ENCODE peak calls at places on chromosome 13, in eight cellular contexts. R is heart right ventricle, Z is A673, J is transverse colon, H is tibial artery, M is mucosa of descending colon, B is testis, Q is psoas muscle. X is an unnamed sample.

GRCh38 chr13:98141938-98142426 is 912 bp upstream of the FARP1 start:
- DNase-seq in R (peak; percentile 25), Z (no peak), J (peak; percentile 38), H (peak; percentile 22), M (peak; percentile 51), B (peak; percentile 37), Q (peak; percentile 59), X (peak; percentile 60)

GRCh38 chr13:101919541-101920306 is 467.2 kb downstream of the ITGBL1 start:
- DNase-seq in R (peak; percentile 24), Z (no peak), J (no peak), H (no peak), M (no peak), B (peak; percentile 38), Q (no peak), X (peak; percentile 24)

GRCh38 chr13:47256618-47257017 is 359.8 kb upstream of the HTR2A start:
- DNase-seq in R (no peak), Z (no peak), J (no peak), H (no peak), M (no peak), B (no peak), Q (no peak), X (no peak)

GRCh38 chr13:77509221-77509620 is 26.3 kb upstream of the SCEL start:
- DNase-seq in R (no peak), Z (peak; percentile 96), J (no peak), H (no peak), M (no peak), B (no peak), Q (no peak), X (no peak)

GRCh38 chr13:100392709-100393630 is 195.6 kb downstream of the GGACT start:
- DNase-seq in R (peak; percentile 71), Z (peak; percentile 97), J (peak; percentile 75), H (peak; percentile 86), M (no peak), B (peak; percentile 59), Q (peak; percentile 62), X (peak; percentile 90)

GRCh38 chr13:72194531-72194930 is 327.5 kb upstream of the DACH1 start:
- DNase-seq in R (no peak), Z (no peak), J (peak; percentile 74), H (no peak), M (peak; percentile 72), B (no peak), Q (no peak), X (no peak)

GRCh38 chr13:48412100-48412556 is 785 bp downstream of the LPAR6 start:
- DNase-seq in R (no peak), Z (peak; percentile 49), J (no peak), H (no peak), M (no peak), B (no peak), Q (no peak), X (no peak)

GRCh38 chr13:39603424-39603947 is 493 bp upstream of the LHFPL6 start:
- DNase-seq in R (peak; percentile 16), Z (peak; percentile 45), J (peak; percentile 8), H (no peak), M (no peak), B (peak; percentile 63), Q (no peak), X (peak; percentile 88)

GRCh38 chr13:31051999-31052398 is 109.7 kb downstream of the HSPH1 start:
- DNase-seq in R (no peak), Z (peak; percentile 19), J (no peak), H (no peak), M (no peak), B (no peak), Q (no peak), X (no peak)

GRCh38 chr13:26584713-26585112 is 27.2 kb downstream of the WASF3 start:
- DNase-seq in R (no peak), Z (no peak), J (no peak), H (no peak), M (no peak), B (no peak), Q (no peak), X (no peak)

GRCh38 chr13:111115841-111116500 is 861 bp downstream of the ARHGEF7 start:
- DNase-seq in R (peak; percentile 78), Z (peak; percentile 5), J (peak; percentile 29), H (peak; percentile 68), M (no peak), B (peak; percentile 60), Q (peak; percentile 64), X (peak; percentile 7)

GRCh38 chr13:32153056-32153455 is 121.5 kb downstream of the FRY start:
- DNase-seq in R (no peak), Z (no peak), J (no peak), H (no peak), M (no peak), B (no peak), Q (no peak), X (no peak)

GRCh38 chr13:48144413-48145035 is 49.6 kb upstream of the MED4 start:
- DNase-seq in R (peak; percentile 65), Z (no peak), J (peak; percentile 14), H (peak; percentile 57), M (no peak), B (peak; percentile 30), Q (no peak), X (no peak)

GRCh38 chr13:51681037-51681678 is 96.9 kb downstream of the WDFY2 start:
- DNase-seq in R (no peak), Z (peak; percentile 44), J (no peak), H (no peak), M (no peak), B (no peak), Q (no peak), X (no peak)

GRCh38 chr13:114030666-114031610 is 57.1 kb upstream of the C13orf46 start:
- DNase-seq in R (no peak), Z (no peak), J (no peak), H (no peak), M (no peak), B (no peak), Q (no peak), X (no peak)
- H3K36me3 ChIP-seq in R (no peaks in the 10 kb centered on the region), Z (no peaks in the 10 kb centered on the region), J (no peaks in the 10 kb centered on the region), H (no peaks in the 10 kb centered on the region), M (no peaks in the 10 kb centered on the region), B (no peaks in the 10 kb centered on the region), Q (no peaks in the 10 kb centered on the region), X (peaks cover 7% of the 10 kb centered on the region)

DNA sequence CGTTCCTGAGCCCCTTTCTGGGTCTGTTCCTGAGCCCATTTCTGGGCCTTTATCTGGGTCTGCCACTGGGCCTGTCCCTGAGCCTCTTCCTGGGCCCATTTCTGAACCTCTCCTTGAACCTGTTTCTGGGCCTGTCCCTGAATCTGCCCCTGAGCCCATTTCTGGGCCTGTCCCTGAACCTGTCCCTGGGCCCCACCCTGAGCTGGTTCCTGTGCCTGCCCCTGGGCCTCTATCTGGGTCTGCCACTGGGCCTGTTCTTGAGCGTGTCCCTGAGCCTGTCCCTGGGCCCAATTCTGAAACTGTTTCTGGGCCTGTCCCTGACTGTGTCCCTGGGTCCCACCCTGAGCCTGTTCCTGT is 40.4 kb upstream of the GRTP1 start:
- DNase-seq in R (no peak), Z (no peak), J (no peak), H (no peak), M (no peak), B (no peak), Q (no peak), X (no peak)
- H3K36me3 ChIP-seq in R (peaks cover 5% of the 10 kb centered on the region), Z (no peaks in the 10 kb centered on the region), J (no peaks in the 10 kb centered on the region), H (peaks cover 32% of the 10 kb centered on the region), M (no peaks in the 10 kb centered on the region), B (no peaks in the 10 kb centered on the region), Q (peaks cover 9% of the 10 kb centered on the region), X (no peaks in the 10 kb centered on the region)

GRCh38 chr13:109783815-109784589 is 2.4 kb downstream of the IRS2 start:
- DNase-seq in R (no peak), Z (peak; percentile 71), J (no peak), H (no peak), M (peak; percentile 64), B (no peak), Q (peak; percentile 57), X (no peak)

GRCh38 chr13:109784590-109785140 is 1.7 kb downstream of the IRS2 start:
- DNase-seq in R (peak; percentile 70), Z (peak; percentile 91), J (peak; percentile 80), H (peak; percentile 60), M (peak; percentile 83), B (peak; percentile 84), Q (peak; percentile 89), X (no peak)

GRCh38 chr13:109782823-109783411 is 3.5 kb downstream of the IRS2 start:
- DNase-seq in R (no peak), Z (peak; percentile 61), J (no peak), H (no peak), M (no peak), B (no peak), Q (no peak), X (no peak)

GRCh38 chr13:109782066-109782822 is 4.1 kb downstream of the IRS2 start:
- DNase-seq in R (no peak), Z (peak; percentile 62), J (no peak), H (no peak), M (no peak), B (no peak), Q (peak; percentile 47), X (no peak)

DNA sequence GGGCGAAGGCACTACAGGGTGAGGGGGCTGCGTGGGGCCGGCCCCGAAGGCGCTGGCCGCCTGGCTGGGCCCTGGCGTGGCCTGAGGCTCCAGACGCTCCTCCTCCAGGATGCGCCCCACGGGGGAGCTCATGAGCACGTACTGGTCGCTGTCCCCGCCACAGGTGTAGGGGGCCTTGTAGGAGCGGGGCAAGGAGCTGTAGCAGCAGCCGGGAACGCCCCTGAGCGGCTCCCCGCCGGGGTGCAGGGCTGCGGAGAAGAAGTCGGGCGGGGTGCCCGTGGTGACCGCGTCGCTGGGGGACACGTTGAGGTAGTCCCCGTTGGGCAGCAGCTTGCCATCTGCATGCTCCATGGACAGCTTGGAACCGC is 3.0 kb downstream of the IRS2 start:
- DNase-seq in R (no peak), Z (peak; percentile 82), J (no peak), H (no peak), M (no peak), B (no peak), Q (peak; percentile 54), X (no peak)
- H3K36me3 ChIP-seq in R (peaks cover 16% of the 10 kb centered on the region), Z (peaks cover 61% of the 10 kb centered on the region), J (peaks cover 13% of the 10 kb centered on the region), H (peaks cover 41% of the 10 kb centered on the region), M (no peaks in the 10 kb centered on the region), B (no peaks in the 10 kb centered on the region), Q (peaks cover 8% of the 10 kb centered on the region), X (no peaks in the 10 kb centered on the region)

DNA sequence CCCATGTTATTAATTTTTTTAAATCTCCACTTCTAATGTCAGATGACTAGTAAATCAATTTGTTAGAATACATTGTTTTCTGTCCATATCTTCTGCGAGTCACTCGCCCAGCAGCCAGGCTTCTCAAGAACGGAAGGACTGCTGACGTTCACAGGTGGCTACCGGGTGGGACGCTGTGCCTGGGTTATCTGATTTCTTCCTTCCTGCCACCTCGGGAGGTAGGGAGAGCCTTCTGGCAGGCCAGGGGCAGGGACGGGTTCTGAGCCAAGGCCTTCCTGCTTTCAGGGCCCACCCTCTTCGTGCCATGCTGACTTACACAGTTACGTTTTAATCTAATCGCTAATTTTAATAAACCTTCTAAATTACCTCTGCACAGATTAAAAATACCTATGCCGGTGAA is 7.9 kb upstream of the C1QTNF9 start:
- DNase-seq in R (no peak), Z (no peak), J (no peak), H (no peak), M (no peak), B (no peak), Q (no peak), X (no peak)
- H3K36me3 ChIP-seq in R (peaks cover 14% of the 10 kb centered on the region), Z (peaks cover 90% of the 10 kb centered on the region), J (peaks cover 30% of the 10 kb centered on the region), H (peaks cover 81% of the 10 kb centered on the region), M (no peaks in the 10 kb centered on the region), B (no peaks in the 10 kb centered on the region), Q (no peaks in the 10 kb centered on the region), X (peaks cover 18% of the 10 kb centered on the region)